ENCODE peak calls at places on chromosomes 1 and 21, in six cellular contexts. One of them, this sample, is unnamed. For H3K9me3, the result is how much of the 10 kb centered on the place peaks cover.

GRCh38 chr1:59446257-59446901 is 149.5 kb downstream of the FGGY start:
- DNase-seq in ovary: no peak
- DNase-seq in heart right ventricle: peak
- DNase-seq in MM.1S: no peak
- DNase-seq in heart left ventricle: no peak
- DNase-seq in CD4-positive, CD25-positive, alpha-beta regulatory T cell: no peak
- DNase-seq in this sample: no peak

GRCh38 chr1:178361847-178362246 is 134.9 kb downstream of the CLEC20A start:
- DNase-seq in heart right ventricle: no peak
- DNase-seq in CD4-positive, CD25-positive, alpha-beta regulatory T cell: no peak
- DNase-seq in heart left ventricle: no peak
- DNase-seq in MM.1S: no peak
- DNase-seq in ovary: no peak
- DNase-seq in this sample: no peak

GRCh38 chr1:42035830-42036604 is 117.2 kb upstream of the GUCA2B start:
- DNase-seq in heart left ventricle: peak
- DNase-seq in MM.1S: peak
- DNase-seq in heart right ventricle: peak
- DNase-seq in ovary: peak
- DNase-seq in CD4-positive, CD25-positive, alpha-beta regulatory T cell: peak
- DNase-seq in this sample: peak

GRCh38 chr1:52567943-52568342 is 15.1 kb upstream of the TUT4 start:
- DNase-seq in CD4-positive, CD25-positive, alpha-beta regulatory T cell: no peak
- DNase-seq in ovary: no peak
- DNase-seq in heart left ventricle: no peak
- DNase-seq in heart right ventricle: no peak
- DNase-seq in MM.1S: no peak
- DNase-seq in this sample: no peak

GRCh38 chr1:99964806-99965205 is 5.0 kb upstream of the SLC35A3 start:
- DNase-seq in ovary: no peak
- DNase-seq in heart left ventricle: no peak
- DNase-seq in MM.1S: no peak
- DNase-seq in heart right ventricle: no peak
- DNase-seq in CD4-positive, CD25-positive, alpha-beta regulatory T cell: no peak
- DNase-seq in this sample: no peak

GRCh38 chr1:205488074-205488723 is 16.3 kb upstream of the CDK18 start:
- DNase-seq in MM.1S: peak
- DNase-seq in ovary: peak
- DNase-seq in heart left ventricle: peak
- DNase-seq in heart right ventricle: peak
- DNase-seq in CD4-positive, CD25-positive, alpha-beta regulatory T cell: peak
- DNase-seq in this sample: no peak

GRCh38 chr1:221268295-221268694 is 389.1 kb downstream of the HLX start:
- DNase-seq in MM.1S: no peak
- DNase-seq in CD4-positive, CD25-positive, alpha-beta regulatory T cell: no peak
- DNase-seq in heart right ventricle: no peak
- DNase-seq in ovary: no peak
- DNase-seq in heart left ventricle: no peak
- DNase-seq in this sample: no peak

GRCh38 chr1:112689196-112689841 is 14.9 kb downstream of the MOV10 start:
- DNase-seq in heart right ventricle: no peak
- DNase-seq in CD4-positive, CD25-positive, alpha-beta regulatory T cell: no peak
- DNase-seq in MM.1S: no peak
- DNase-seq in ovary: no peak
- DNase-seq in heart left ventricle: no peak
- DNase-seq in this sample: no peak

GRCh38 chr1:150619576-150620509 is 9.6 kb downstream of the ENSA start:
- DNase-seq in heart right ventricle: peak
- DNase-seq in heart left ventricle: peak
- DNase-seq in ovary: no peak
- DNase-seq in CD4-positive, CD25-positive, alpha-beta regulatory T cell: no peak
- DNase-seq in MM.1S: no peak
- DNase-seq in this sample: no peak

GRCh38 chr21:42121792-42122191 is 50.7 kb downstream of the UMODL1 start:
- DNase-seq in heart left ventricle: no peak
- DNase-seq in CD4-positive, CD25-positive, alpha-beta regulatory T cell: no peak
- DNase-seq in MM.1S: no peak
- DNase-seq in ovary: no peak
- DNase-seq in heart right ventricle: no peak
- DNase-seq in this sample: peak

GRCh38 chr1:247060771-247061170 is 17.8 kb downstream of the ZNF670 start:
- DNase-seq in heart left ventricle: no peak
- DNase-seq in CD4-positive, CD25-positive, alpha-beta regulatory T cell: no peak
- DNase-seq in MM.1S: no peak
- DNase-seq in heart right ventricle: no peak
- DNase-seq in ovary: no peak
- DNase-seq in this sample: no peak
- H3K9me3 ChIP-seq in heart left ventricle: under half
- H3K9me3 ChIP-seq in CD4-positive, CD25-positive, alpha-beta regulatory T cell: half or more
- H3K9me3 ChIP-seq in MM.1S: under half
- H3K9me3 ChIP-seq in heart right ventricle: half or more
- H3K9me3 ChIP-seq in ovary: under half
- H3K9me3 ChIP-seq in this sample: under half

DNA sequence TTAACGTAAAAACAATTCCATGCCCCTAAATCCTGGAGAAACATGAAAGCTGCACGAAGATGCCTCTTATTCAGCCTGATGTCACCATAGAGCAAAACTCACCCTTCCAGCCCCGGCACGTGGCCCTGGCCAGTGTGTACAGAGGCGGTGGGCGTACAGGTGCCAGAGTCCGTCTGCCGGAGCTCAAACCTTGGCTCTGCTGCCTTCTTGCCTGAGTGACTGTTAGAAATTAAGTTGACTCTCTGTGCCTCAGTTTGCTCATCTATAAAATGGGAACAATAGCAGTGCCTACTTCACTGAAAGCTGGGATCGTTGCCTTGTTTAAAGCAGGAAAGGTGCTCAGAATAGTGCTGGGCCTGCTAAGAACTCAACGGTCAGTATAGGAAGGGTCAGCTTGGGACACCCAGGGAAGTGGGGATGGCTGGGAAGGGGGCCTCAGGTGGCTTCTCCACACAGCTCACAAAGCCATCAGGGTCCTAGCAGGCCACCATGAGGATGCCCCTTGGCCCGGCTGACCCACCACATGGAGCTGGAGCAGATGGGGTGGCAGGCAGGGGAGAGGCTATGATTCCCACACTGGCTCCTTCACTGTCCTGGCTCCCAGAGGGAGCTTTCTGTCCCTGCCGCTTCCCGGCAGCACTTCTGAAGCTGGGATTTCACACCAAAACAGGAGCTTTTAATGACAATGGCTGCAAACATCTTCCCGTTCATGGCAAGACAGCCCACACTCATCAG is 237.2 kb downstream of the NPHP4 start:
- DNase-seq in CD4-positive, CD25-positive, alpha-beta regulatory T cell: no peak
- DNase-seq in heart left ventricle: no peak
- DNase-seq in MM.1S: no peak
- DNase-seq in heart right ventricle: no peak
- DNase-seq in ovary: no peak
- DNase-seq in this sample: no peak
- H3K9me3 ChIP-seq in CD4-positive, CD25-positive, alpha-beta regulatory T cell: under half
- H3K9me3 ChIP-seq in heart left ventricle: under half
- H3K9me3 ChIP-seq in MM.1S: under half
- H3K9me3 ChIP-seq in heart right ventricle: under half
- H3K9me3 ChIP-seq in ovary: under half
- H3K9me3 ChIP-seq in this sample: under half

GRCh38 chr1:108192581-108192980 is 7.6 kb downstream of the SLC25A24 start:
- DNase-seq in ovary: no peak
- DNase-seq in MM.1S: no peak
- DNase-seq in heart left ventricle: no peak
- DNase-seq in CD4-positive, CD25-positive, alpha-beta regulatory T cell: no peak
- DNase-seq in heart right ventricle: no peak
- DNase-seq in this sample: no peak
- H3K9me3 ChIP-seq in ovary: under half
- H3K9me3 ChIP-seq in MM.1S: under half
- H3K9me3 ChIP-seq in heart left ventricle: under half
- H3K9me3 ChIP-seq in CD4-positive, CD25-positive, alpha-beta regulatory T cell: under half
- H3K9me3 ChIP-seq in heart right ventricle: under half
- H3K9me3 ChIP-seq in this sample: under half

GRCh38 chr1:212920246-212920645 is 30.1 kb upstream of the VASH2 start:
- DNase-seq in heart right ventricle: no peak
- DNase-seq in ovary: no peak
- DNase-seq in MM.1S: peak
- DNase-seq in CD4-positive, CD25-positive, alpha-beta regulatory T cell: no peak
- DNase-seq in heart left ventricle: no peak
- DNase-seq in this sample: no peak

GRCh38 chr1:212917858-212918257 is 32.5 kb upstream of the VASH2 start:
- DNase-seq in heart right ventricle: no peak
- DNase-seq in CD4-positive, CD25-positive, alpha-beta regulatory T cell: no peak
- DNase-seq in MM.1S: no peak
- DNase-seq in ovary: no peak
- DNase-seq in heart left ventricle: no peak
- DNase-seq in this sample: no peak

GRCh38 chr1:212920895-212921294 is 29.4 kb upstream of the VASH2 start:
- DNase-seq in ovary: no peak
- DNase-seq in CD4-positive, CD25-positive, alpha-beta regulatory T cell: no peak
- DNase-seq in heart left ventricle: no peak
- DNase-seq in MM.1S: no peak
- DNase-seq in heart right ventricle: no peak
- DNase-seq in this sample: no peak

GRCh38 chr1:212917134-212917485 is 33.2 kb upstream of the VASH2 start:
- DNase-seq in heart left ventricle: no peak
- DNase-seq in heart right ventricle: no peak
- DNase-seq in CD4-positive, CD25-positive, alpha-beta regulatory T cell: no peak
- DNase-seq in MM.1S: no peak
- DNase-seq in ovary: no peak
- DNase-seq in this sample: no peak

DNA sequence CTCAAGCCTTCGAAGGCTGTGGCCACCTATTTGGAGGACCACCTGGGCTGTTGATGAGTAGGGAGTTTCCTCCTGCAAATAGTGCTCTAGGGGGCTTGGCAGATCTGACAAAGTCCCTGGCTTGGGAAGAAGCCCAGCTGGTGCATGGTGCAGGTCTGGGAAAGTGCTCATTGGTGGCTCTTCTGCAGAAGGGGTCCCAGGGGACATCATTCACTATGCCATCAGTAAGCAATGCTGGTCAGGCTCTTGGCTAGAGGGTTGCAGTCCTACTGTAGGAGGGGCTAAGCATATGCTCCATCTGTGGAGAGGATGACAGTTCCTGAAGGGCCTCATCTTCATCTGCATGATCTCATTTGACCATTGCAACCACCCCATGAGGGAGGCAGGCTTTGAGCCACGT is 31.6 kb upstream of the VASH2 start:
- DNase-seq in heart right ventricle: no peak
- DNase-seq in ovary: no peak
- DNase-seq in heart left ventricle: no peak
- DNase-seq in CD4-positive, CD25-positive, alpha-beta regulatory T cell: no peak
- DNase-seq in MM.1S: no peak
- DNase-seq in this sample: no peak
- H3K9me3 ChIP-seq in heart right ventricle: under half
- H3K9me3 ChIP-seq in ovary: under half
- H3K9me3 ChIP-seq in heart left ventricle: under half
- H3K9me3 ChIP-seq in CD4-positive, CD25-positive, alpha-beta regulatory T cell: under half
- H3K9me3 ChIP-seq in MM.1S: under half
- H3K9me3 ChIP-seq in this sample: under half

GRCh38 chr21:20728691-20729090 is 269.5 kb upstream of the NCAM2 start:
- DNase-seq in MM.1S: no peak
- DNase-seq in heart right ventricle: no peak
- DNase-seq in heart left ventricle: no peak
- DNase-seq in CD4-positive, CD25-positive, alpha-beta regulatory T cell: no peak
- DNase-seq in ovary: no peak
- DNase-seq in this sample: no peak
- H3K9me3 ChIP-seq in MM.1S: under half
- H3K9me3 ChIP-seq in heart right ventricle: under half
- H3K9me3 ChIP-seq in heart left ventricle: under half
- H3K9me3 ChIP-seq in CD4-positive, CD25-positive, alpha-beta regulatory T cell: under half
- H3K9me3 ChIP-seq in ovary: under half
- H3K9me3 ChIP-seq in this sample: under half

GRCh38 chr1:2966940-2967725 is 54.1 kb upstream of the ACTRT2 start:
- DNase-seq in CD4-positive, CD25-positive, alpha-beta regulatory T cell: no peak
- DNase-seq in heart right ventricle: no peak
- DNase-seq in MM.1S: no peak
- DNase-seq in heart left ventricle: no peak
- DNase-seq in ovary: peak
- DNase-seq in this sample: no peak
- H3K9me3 ChIP-seq in CD4-positive, CD25-positive, alpha-beta regulatory T cell: under half
- H3K9me3 ChIP-seq in heart right ventricle: under half
- H3K9me3 ChIP-seq in MM.1S: under half
- H3K9me3 ChIP-seq in heart left ventricle: under half
- H3K9me3 ChIP-seq in ovary: under half
- H3K9me3 ChIP-seq in this sample: under half

GRCh38 chr1:196538473-196538872 is 69.8 kb downstream of the KCNT2 start:
- DNase-seq in heart right ventricle: no peak
- DNase-seq in MM.1S: no peak
- DNase-seq in heart left ventricle: no peak
- DNase-seq in ovary: no peak
- DNase-seq in CD4-positive, CD25-positive, alpha-beta regulatory T cell: no peak
- DNase-seq in this sample: no peak
- H3K9me3 ChIP-seq in heart right ventricle: under half
- H3K9me3 ChIP-seq in MM.1S: under half
- H3K9me3 ChIP-seq in heart left ventricle: under half
- H3K9me3 ChIP-seq in ovary: under half
- H3K9me3 ChIP-seq in CD4-positive, CD25-positive, alpha-beta regulatory T cell: under half
- H3K9me3 ChIP-seq in this sample: under half

This sample was measured in psoas muscle.